ENCODE peak calls at places on chromosomes 5 and 9, in five cellular contexts. R, J, V, N and T are unnamed samples. For H3K36me3 and H3K4me1, the result is how much of the 10 kb centered on the place peaks cover.

GRCh38 chr5:109486200-109486804 is 76.5 kb upstream of the PJA2 start:
- DNase-seq in N (no peak), R (no peak), J (no peak), V (no peak), T (no peak)

GRCh38 chr9:84296146-84296843 is 44.3 kb downstream of the SLC28A3 start:
- DNase-seq in N (no peak), R (no peak), J (no peak), V (no peak), T (no peak)

GRCh38 chr5:172979778-172980177 is 3.8 kb upstream of the ATP6V0E1 start:
- DNase-seq in N (no peak), R (no peak), V (no peak), J (no peak), T (no peak)

GRCh38 chr5:100026601-100027000 is 508.6 kb upstream of the FAM174A start:
- DNase-seq in J (no peak), R (no peak), N (no peak), V (no peak), T (no peak)

GRCh38 chr9:90018688-90019087 is 413.9 kb downstream of the GADD45G start:
- DNase-seq in R (no peak), V (no peak), N (no peak), J (no peak), T (no peak)

GRCh38 chr5:1895771-1896420 is 13.2 kb upstream of the IRX4 start:
- DNase-seq in V (no peak), J (peak), N (no peak), R (no peak), T (no peak)

GRCh38 chr5:35826561-35826960 is 30.1 kb upstream of the IL7R start:
- DNase-seq in J (no peak), V (no peak), R (no peak), N (no peak), T (no peak)

GRCh38 chr5:141969783-141970741 is 1.2 kb downstream of the RNF14 start:
- DNase-seq in J (no peak), N (no peak), R (peak), V (peak), T (no peak)

GRCh38 chr5:172380261-172380991 is 73.9 kb downstream of the SH3PXD2B start:
- DNase-seq in N (no peak), V (no peak), J (no peak), R (no peak), T (no peak)

GRCh38 chr5:35938518-35939227 is at the start of gene CAPSL:
- DNase-seq in N (no peak), R (peak), J (no peak), V (peak), T (no peak)

GRCh38 chr9:69121155-69122085 is 52.7 kb upstream of the TJP2 start:
- DNase-seq in V (peak), R (peak), N (no peak), J (peak), T (peak)

GRCh38 chr5:136053336-136054121 is 24.7 kb downstream of the TGFBI start:
- DNase-seq in V (no peak), R (no peak), J (no peak), N (no peak), T (no peak)

GRCh38 chr9:99732715-99733114 is 89.0 kb upstream of the NR4A3 start:
- DNase-seq in R (no peak), N (no peak), V (no peak), J (no peak), T (no peak)

DNA sequence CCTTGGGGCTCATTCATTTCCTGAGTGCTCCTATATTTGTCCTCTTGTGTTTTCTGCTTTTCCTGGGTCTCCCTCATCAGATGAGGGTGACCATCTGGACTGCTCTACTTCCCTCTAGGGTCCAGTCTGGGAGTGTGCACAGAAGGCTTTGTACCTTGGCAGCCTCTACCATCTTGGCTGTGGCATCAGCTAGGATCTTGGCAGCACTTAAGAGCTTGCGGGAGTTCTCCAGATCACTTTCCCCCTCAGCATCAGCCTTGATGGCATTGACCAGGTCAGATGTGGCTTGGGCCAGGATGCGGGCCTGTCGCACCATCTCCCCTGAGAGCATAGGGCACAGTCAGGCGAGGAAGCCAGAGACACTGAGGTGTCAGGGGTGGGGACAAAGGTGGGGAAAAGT is 15.8 kb downstream of the TLN1 start:
- DNase-seq in J (no peak), R (no peak), V (no peak), N (no peak), T (no peak)
- H3K36me3 ChIP-seq in J (half or more), R (half or more), V (under half), N (half or more), T (under half)

GRCh38 chr5:139414601-139415121 is 10.8 kb upstream of the SPATA24 start:
- DNase-seq in V (no peak), J (no peak), R (no peak), N (no peak), T (no peak)

GRCh38 chr5:139417214-139417613 is 13.3 kb upstream of the SPATA24 start:
- DNase-seq in J (no peak), V (no peak), N (no peak), R (no peak), T (no peak)

GRCh38 chr5:139415869-139416268 is 12.0 kb upstream of the SPATA24 start:
- DNase-seq in V (no peak), N (no peak), R (no peak), J (no peak), T (no peak)

GRCh38 chr5:139415221-139415861 is 11.5 kb upstream of the SPATA24 start:
- DNase-seq in N (no peak), V (no peak), R (no peak), J (no peak), T (no peak)

GRCh38 chr5:139416651-139417050 is 12.8 kb upstream of the SPATA24 start:
- DNase-seq in J (no peak), R (no peak), N (no peak), V (peak), T (peak)
- H3K4me1 ChIP-seq in J (under half), R (under half), N (half or more), V (under half), T (under half)

GRCh38 chr9:92310562-92310961 is 14.6 kb downstream of the NOL8 start:
- DNase-seq in V (no peak), N (no peak), R (no peak), J (no peak), T (no peak)
- H3K36me3 ChIP-seq in V (under half), N (half or more), R (half or more), J (half or more), T (under half)

GRCh38 chr5:42989198-42989597 is 50.9 kb downstream of the ANXA2R start:
- DNase-seq in R (no peak), V (no peak), J (no peak), N (no peak), T (no peak)

GRCh38 chr5:42991477-42992034 is 48.6 kb downstream of the ANXA2R start:
- DNase-seq in V (peak), J (no peak), R (peak), N (no peak), T (no peak)

GRCh38 chr5:42992035-42992570 is 48.0 kb downstream of the ANXA2R start:
- DNase-seq in J (no peak), R (peak), N (peak), V (peak), T (peak)

GRCh38 chr5:42988568-42988967 is 51.6 kb downstream of the ANXA2R start:
- DNase-seq in N (no peak), V (no peak), J (no peak), R (no peak), T (no peak)

GRCh38 chr5:42990892-42991291 is 49.2 kb downstream of the ANXA2R start:
- DNase-seq in J (no peak), N (no peak), R (no peak), V (no peak), T (no peak)
- H3K4me1 ChIP-seq in J (under half), N (half or more), R (under half), V (under half), T (under half)

GRCh38 chr9:92712767-92713166 is 42.8 kb upstream of the IPPK start:
- DNase-seq in R (no peak), J (no peak), N (no peak), V (no peak), T (no peak)

GRCh38 chr9:92713528-92713927 is 43.6 kb upstream of the IPPK start:
- DNase-seq in R (no peak), N (no peak), V (no peak), J (no peak), T (no peak)

GRCh38 chr9:92715488-92716231 is 45.7 kb upstream of the IPPK start:
- DNase-seq in R (no peak), J (no peak), V (no peak), N (no peak), T (peak)

GRCh38 chr9:92714787-92715487 is 45.0 kb upstream of the IPPK start:
- DNase-seq in J (no peak), R (no peak), V (no peak), N (no peak), T (no peak)

GRCh38 chr9:92714016-92714415 is 44.1 kb upstream of the IPPK start:
- DNase-seq in V (no peak), R (no peak), N (no peak), J (no peak), T (no peak)
- H3K36me3 ChIP-seq in V (under half), R (under half), N (half or more), J (half or more), T (under half)